ENCODE peak calls at places on chromosomes 7 and 10, in ten cellular contexts. M is GM23338; I is body of pancreas; F is stimulated activated naive CD8-positive, alpha-beta T cell treated with anti-CD3 and anti-CD28 coated beads, Interleukin-15, amount 100 ng/mL, for 72 hours; T is heart right ventricle; D is left cardiac atrium; Z is CD8-positive, alpha-beta T cell; V is HCT116; J is right cardiac atrium; S is lower lobe of right lung. N is an unnamed sample.

GRCh38 chr10:132187421-132188138 is 832 bp downstream of the DPYSL4 start:
- ATAC-seq in T (no peak), J (no peak), S (no peak), Z (no peak), F (peak; percentile 25), D (peak; percentile 13), V (no peak), M (peak; percentile 44), I (no peak), N (no peak)

GRCh38 chr10:10092581-10092980 is 925.1 kb upstream of the CELF2 start:
- ATAC-seq in M (peak; percentile 53), J (peak; percentile 53), D (no peak), T (peak; percentile 57), V (no peak), F (no peak), S (peak; percentile 24), Z (no peak), I (no peak), N (no peak)

GRCh38 chr10:63421591-63421990 is 44.2 kb downstream of the JMJD1C start:
- ATAC-seq in V (no peak), Z (peak; percentile 97), F (peak; percentile 87), M (no peak), J (peak; percentile 65), S (peak; percentile 75), I (no peak), T (peak; percentile 54), D (peak; percentile 53), N (no peak)

GRCh38 chr7:116097365-116098009 is 66.9 kb upstream of the TFEC start:
- ATAC-seq in Z (no peak), S (no peak), F (no peak), T (no peak), V (peak; percentile 96), D (no peak), J (no peak), I (no peak), M (no peak), N (no peak)

GRCh38 chr10:70323697-70324340 is 40.0 kb upstream of the NPFFR1 start:
- ATAC-seq in F (peak; percentile 31), Z (no peak), V (peak; percentile 21), J (no peak), S (peak; percentile 25), M (peak; percentile 86), I (no peak), T (peak; percentile 4), D (no peak), N (no peak)

GRCh38 chr10:3282341-3282740 is 109.8 kb upstream of the PITRM1 start:
- ATAC-seq in F (no peak), Z (no peak), T (no peak), I (no peak), J (no peak), V (no peak), S (no peak), D (peak; percentile 27), M (no peak), N (no peak)

GRCh38 chr10:119479532-119479931 is 63.0 kb downstream of the RGS10 start:
- ATAC-seq in S (no peak), Z (no peak), M (peak; percentile 96), T (peak; percentile 11), J (no peak), D (no peak), F (no peak), V (peak; percentile 32), I (no peak), N (no peak)

GRCh38 chr10:45557275-45557905 is 115.2 kb downstream of the ZFAND4 start:
- ATAC-seq in Z (peak; percentile 34), D (peak; percentile 50), S (peak; percentile 54), T (peak; percentile 31), V (no peak), F (peak; percentile 90), J (peak; percentile 71), M (peak; percentile 100), I (no peak), N (no peak)

GRCh38 chr7:158029431-158029938 is 558.1 kb downstream of the PTPRN2 start:
- ATAC-seq in F (no peak), M (no peak), I (no peak), T (no peak), J (no peak), Z (no peak), S (no peak), V (no peak), D (no peak), N (no peak)

GRCh38 chr10:95767884-95768556 is 12.1 kb downstream of the ENTPD1 start:
- ATAC-seq in F (no peak), T (peak; percentile 39), I (no peak), V (no peak), D (no peak), J (peak; percentile 83), M (no peak), S (peak; percentile 58), Z (no peak), N (peak; percentile 60)

GRCh38 chr7:7688956-7689355 is 29.5 kb downstream of the RPA3 start:
- ATAC-seq in I (no peak), Z (no peak), M (no peak), S (no peak), F (no peak), T (peak; percentile 93), D (no peak), J (peak; percentile 20), V (no peak), N (no peak)

GRCh38 chr10:103789771-103790201 is 65.6 kb downstream of the SH3PXD2A start:
- ATAC-seq in I (no peak), D (no peak), V (no peak), M (no peak), S (no peak), J (peak; percentile 9), F (no peak), Z (peak; percentile 29), T (no peak), N (no peak)

GRCh38 chr7:12493407-12493806 is 77.1 kb upstream of the SCIN start:
- ATAC-seq in F (no peak), Z (no peak), J (no peak), M (no peak), D (no peak), V (no peak), T (no peak), S (no peak), I (no peak), N (no peak)

GRCh38 chr10:107689318-107689717 is 524.8 kb upstream of the SORCS1 start:
- ATAC-seq in T (no peak), M (no peak), Z (no peak), I (no peak), J (no peak), S (peak; percentile 42), V (no peak), F (no peak), D (no peak), N (no peak)

GRCh38 chr10:24208661-24209420 is at the start of gene KIAA1217:
- ATAC-seq in F (peak; percentile 51), J (peak; percentile 74), D (peak; percentile 69), V (no peak), I (peak; percentile 63), Z (no peak), M (peak; percentile 73), S (peak; percentile 74), T (peak; percentile 83), N (peak; percentile 56)

GRCh38 chr10:32943854-32944661 is 14.0 kb downstream of the ITGB1 start:
- ATAC-seq in Z (no peak), I (peak; percentile 58), S (peak; percentile 61), D (peak; percentile 19), M (peak; percentile 83), T (peak; percentile 43), J (peak; percentile 38), F (no peak), V (no peak), N (peak; percentile 50)

GRCh38 chr10:94850766-94851165 is 87.7 kb upstream of the CYP2C9 start:
- ATAC-seq in J (no peak), V (no peak), Z (no peak), M (no peak), F (no peak), D (no peak), S (no peak), T (no peak), I (no peak), N (no peak)

GRCh38 chr7:107332488-107333269 is 137.2 kb upstream of the GPR22 start:
- ATAC-seq in F (no peak), S (no peak), T (no peak), D (no peak), Z (no peak), M (no peak), J (no peak), I (no peak), V (no peak), N (no peak)

GRCh38 chr10:118978998-118979350 is 50.5 kb upstream of the NANOS1 start:
- ATAC-seq in J (no peak), M (no peak), S (no peak), I (no peak), T (no peak), Z (no peak), V (no peak), F (no peak), D (no peak), N (no peak)

GRCh38 chr7:45146531-45147379 is 10.8 kb upstream of the RAMP3 start:
- ATAC-seq in S (no peak), T (no peak), F (peak; percentile 47), D (no peak), M (peak; percentile 21), Z (no peak), V (peak; percentile 24), I (no peak), J (no peak), N (no peak)

GRCh38 chr7:11587814-11588213 is 244.2 kb downstream of the THSD7A start:
- ATAC-seq in Z (no peak), J (no peak), F (no peak), V (no peak), D (no peak), M (no peak), I (no peak), T (no peak), S (no peak), N (no peak)

N was measured in gastroesophageal sphincter.